ENCODE peak calls at places on chromosome 10, in nine cellular contexts. One of them, this sample, is unnamed.

GRCh38 chr10:132664407-132664806 is 121.5 kb downstream of the NKX6-2 start:
- DNase-seq in KBM-7: no peak
- DNase-seq in GM03348: no peak
- DNase-seq in AML-193: no peak
- DNase-seq in aorta: no peak
- DNase-seq in left cardiac atrium: no peak
- DNase-seq in GM10248: no peak
- DNase-seq in AG20443: no peak
- DNase-seq in M059J: no peak
- DNase-seq in this sample: no peak

GRCh38 chr10:131141645-131142445 is 169.7 kb downstream of the TCERG1L start:
- DNase-seq in KBM-7: no peak
- DNase-seq in M059J: no peak
- DNase-seq in GM03348: no peak
- DNase-seq in AG20443: no peak
- DNase-seq in left cardiac atrium: no peak
- DNase-seq in AML-193: no peak
- DNase-seq in GM10248: no peak
- DNase-seq in aorta: no peak
- DNase-seq in this sample: no peak

GRCh38 chr10:29160110-29160669 is 128.7 kb upstream of the LYZL1 start:
- DNase-seq in AML-193: no peak
- DNase-seq in aorta: no peak
- DNase-seq in GM10248: no peak
- DNase-seq in KBM-7: no peak
- DNase-seq in left cardiac atrium: no peak
- DNase-seq in AG20443: peak
- DNase-seq in M059J: peak
- DNase-seq in GM03348: peak
- DNase-seq in this sample: peak

GRCh38 chr10:3426190-3426845 is 253.7 kb upstream of the PITRM1 start:
- DNase-seq in KBM-7: no peak
- DNase-seq in AG20443: peak
- DNase-seq in M059J: peak
- DNase-seq in GM10248: no peak
- DNase-seq in aorta: no peak
- DNase-seq in AML-193: no peak
- DNase-seq in left cardiac atrium: no peak
- DNase-seq in GM03348: peak
- DNase-seq in this sample: no peak

GRCh38 chr10:79393924-79394610 is 46.8 kb downstream of the PPIF start:
- DNase-seq in AG20443: no peak
- DNase-seq in left cardiac atrium: peak
- DNase-seq in GM03348: no peak
- DNase-seq in AML-193: no peak
- DNase-seq in M059J: no peak
- DNase-seq in GM10248: no peak
- DNase-seq in aorta: peak
- DNase-seq in KBM-7: no peak
- DNase-seq in this sample: no peak

GRCh38 chr10:29033311-29033940 is 255.4 kb upstream of the LYZL1 start:
- DNase-seq in AML-193: no peak
- DNase-seq in left cardiac atrium: no peak
- DNase-seq in GM10248: peak
- DNase-seq in AG20443: no peak
- DNase-seq in aorta: no peak
- DNase-seq in GM03348: no peak
- DNase-seq in KBM-7: no peak
- DNase-seq in M059J: no peak
- DNase-seq in this sample: no peak

GRCh38 chr10:116767235-116767634 is 24.9 kb upstream of the HSPA12A start:
- DNase-seq in GM10248: no peak
- DNase-seq in aorta: no peak
- DNase-seq in KBM-7: no peak
- DNase-seq in GM03348: peak
- DNase-seq in M059J: no peak
- DNase-seq in AML-193: no peak
- DNase-seq in left cardiac atrium: no peak
- DNase-seq in AG20443: peak
- DNase-seq in this sample: no peak

GRCh38 chr10:29784175-29784773 is 149.5 kb upstream of the SVIL start:
- DNase-seq in AG20443: peak
- DNase-seq in KBM-7: no peak
- DNase-seq in GM10248: no peak
- DNase-seq in left cardiac atrium: peak
- DNase-seq in M059J: peak
- DNase-seq in GM03348: peak
- DNase-seq in aorta: peak
- DNase-seq in AML-193: no peak
- DNase-seq in this sample: peak

GRCh38 chr10:34655286-34656170 is 159.6 kb downstream of the PARD3 start:
- DNase-seq in GM10248: peak
- DNase-seq in AG20443: peak
- DNase-seq in M059J: peak
- DNase-seq in aorta: no peak
- DNase-seq in GM03348: peak
- DNase-seq in AML-193: peak
- DNase-seq in left cardiac atrium: no peak
- DNase-seq in KBM-7: peak
- DNase-seq in this sample: peak

GRCh38 chr10:91080776-91081175 is 139.7 kb upstream of the PCGF5 start:
- DNase-seq in KBM-7: no peak
- DNase-seq in aorta: no peak
- DNase-seq in AML-193: no peak
- DNase-seq in GM10248: no peak
- DNase-seq in M059J: no peak
- DNase-seq in left cardiac atrium: no peak
- DNase-seq in AG20443: no peak
- DNase-seq in GM03348: no peak
- DNase-seq in this sample: no peak

GRCh38 chr10:124324856-124325657 is 93.7 kb downstream of the OAT start:
- DNase-seq in GM03348: no peak
- DNase-seq in left cardiac atrium: no peak
- DNase-seq in KBM-7: no peak
- DNase-seq in aorta: no peak
- DNase-seq in AG20443: no peak
- DNase-seq in M059J: no peak
- DNase-seq in GM10248: no peak
- DNase-seq in AML-193: no peak
- DNase-seq in this sample: no peak

GRCh38 chr10:103276941-103277712 is at the start of gene INA:
- DNase-seq in GM03348: peak
- DNase-seq in GM10248: peak
- DNase-seq in AG20443: peak
- DNase-seq in M059J: no peak
- DNase-seq in AML-193: no peak
- DNase-seq in left cardiac atrium: no peak
- DNase-seq in KBM-7: peak
- DNase-seq in aorta: no peak
- DNase-seq in this sample: peak

GRCh38 chr10:72637398-72637857 is 11.5 kb upstream of the MICU1 start:
- DNase-seq in left cardiac atrium: peak
- DNase-seq in GM10248: peak
- DNase-seq in aorta: peak
- DNase-seq in GM03348: peak
- DNase-seq in M059J: peak
- DNase-seq in AML-193: peak
- DNase-seq in KBM-7: peak
- DNase-seq in AG20443: peak
- DNase-seq in this sample: no peak

GRCh38 chr10:121155742-121156141 is 304.6 kb downstream of the WDR11 start:
- DNase-seq in AG20443: no peak
- DNase-seq in M059J: peak
- DNase-seq in AML-193: no peak
- DNase-seq in GM10248: no peak
- DNase-seq in left cardiac atrium: peak
- DNase-seq in GM03348: no peak
- DNase-seq in aorta: no peak
- DNase-seq in KBM-7: no peak
- DNase-seq in this sample: no peak

GRCh38 chr10:101560293-101561067 is 27.6 kb downstream of the POLL start:
- DNase-seq in AML-193: no peak
- DNase-seq in GM10248: no peak
- DNase-seq in aorta: peak
- DNase-seq in GM03348: no peak
- DNase-seq in M059J: no peak
- DNase-seq in left cardiac atrium: no peak
- DNase-seq in AG20443: peak
- DNase-seq in KBM-7: no peak
- DNase-seq in this sample: no peak

GRCh38 chr10:95791425-95791979 is 35.5 kb downstream of the ENTPD1 start:
- DNase-seq in GM10248: no peak
- DNase-seq in left cardiac atrium: no peak
- DNase-seq in AML-193: no peak
- DNase-seq in AG20443: no peak
- DNase-seq in M059J: no peak
- DNase-seq in aorta: no peak
- DNase-seq in GM03348: no peak
- DNase-seq in KBM-7: no peak
- DNase-seq in this sample: no peak

GRCh38 chr10:45417746-45418145 is 43.7 kb downstream of the ALOX5 start:
- DNase-seq in KBM-7: no peak
- DNase-seq in GM03348: no peak
- DNase-seq in GM10248: no peak
- DNase-seq in M059J: no peak
- DNase-seq in left cardiac atrium: no peak
- DNase-seq in AG20443: peak
- DNase-seq in AML-193: no peak
- DNase-seq in aorta: no peak
- DNase-seq in this sample: no peak

GRCh38 chr10:133094286-133094685 is 6.6 kb downstream of the ADGRA1 start:
- DNase-seq in left cardiac atrium: no peak
- DNase-seq in KBM-7: no peak
- DNase-seq in AG20443: no peak
- DNase-seq in AML-193: no peak
- DNase-seq in aorta: no peak
- DNase-seq in GM03348: no peak
- DNase-seq in GM10248: no peak
- DNase-seq in M059J: no peak
- DNase-seq in this sample: no peak

GRCh38 chr10:68516766-68517165 is 10.6 kb downstream of the SLC25A16 start:
- DNase-seq in GM03348: peak
- DNase-seq in KBM-7: no peak
- DNase-seq in GM10248: no peak
- DNase-seq in aorta: no peak
- DNase-seq in AML-193: no peak
- DNase-seq in left cardiac atrium: no peak
- DNase-seq in M059J: no peak
- DNase-seq in AG20443: peak
- DNase-seq in this sample: no peak

This sample was measured in T1000.